ENCODE peak calls at places on chromosomes 12 and 14, in eight cellular contexts. One of them, this sample, is unnamed.

GRCh38 chr14:101506211-101506920 is 54.9 kb upstream of the DIO3 start:
- DNase-seq in activated naive CD4-positive, alpha-beta T cell: no peak
- DNase-seq in stimulated activated CD8-positive, alpha-beta memory T cell treated with anti-CD3 and anti-CD28 coated beads, Interleukin-4, amount 100 ng/mL, for 24 hours: no peak
- DNase-seq in SK-MEL-5: no peak
- DNase-seq in stimulated activated CD4-positive, alpha-beta T cell treated with anti-CD3 and anti-CD28 coated beads, Interleukin-1b, Interleukin-23, amount 100 ng/mL, for 4 hours: no peak
- DNase-seq in EL: no peak
- DNase-seq in neural crest cell: no peak
- DNase-seq in iPS-NIHi11: no peak
- DNase-seq in this sample: no peak

GRCh38 chr14:20413785-20414117 is 450 bp upstream of the TEP1 start:
- DNase-seq in activated naive CD4-positive, alpha-beta T cell: no peak
- DNase-seq in stimulated activated CD8-positive, alpha-beta memory T cell treated with anti-CD3 and anti-CD28 coated beads, Interleukin-4, amount 100 ng/mL, for 24 hours: no peak
- DNase-seq in SK-MEL-5: peak; percentile 12
- DNase-seq in stimulated activated CD4-positive, alpha-beta T cell treated with anti-CD3 and anti-CD28 coated beads, Interleukin-1b, Interleukin-23, amount 100 ng/mL, for 4 hours: no peak
- DNase-seq in EL: no peak
- DNase-seq in neural crest cell: no peak
- DNase-seq in iPS-NIHi11: no peak
- DNase-seq in this sample: no peak

GRCh38 chr14:58977366-58977765 is 211.1 kb upstream of the DAAM1 start:
- DNase-seq in activated naive CD4-positive, alpha-beta T cell: no peak
- DNase-seq in stimulated activated CD8-positive, alpha-beta memory T cell treated with anti-CD3 and anti-CD28 coated beads, Interleukin-4, amount 100 ng/mL, for 24 hours: no peak
- DNase-seq in SK-MEL-5: no peak
- DNase-seq in stimulated activated CD4-positive, alpha-beta T cell treated with anti-CD3 and anti-CD28 coated beads, Interleukin-1b, Interleukin-23, amount 100 ng/mL, for 4 hours: no peak
- DNase-seq in EL: peak; percentile 38
- DNase-seq in neural crest cell: no peak
- DNase-seq in iPS-NIHi11: no peak
- DNase-seq in this sample: no peak

GRCh38 chr12:128685903-128686475 is 137.8 kb downstream of the SLC15A4 start:
- DNase-seq in activated naive CD4-positive, alpha-beta T cell: no peak
- DNase-seq in stimulated activated CD8-positive, alpha-beta memory T cell treated with anti-CD3 and anti-CD28 coated beads, Interleukin-4, amount 100 ng/mL, for 24 hours: no peak
- DNase-seq in SK-MEL-5: no peak
- DNase-seq in stimulated activated CD4-positive, alpha-beta T cell treated with anti-CD3 and anti-CD28 coated beads, Interleukin-1b, Interleukin-23, amount 100 ng/mL, for 4 hours: no peak
- DNase-seq in EL: no peak
- DNase-seq in neural crest cell: no peak
- DNase-seq in iPS-NIHi11: no peak
- DNase-seq in this sample: no peak

GRCh38 chr12:111451649-111452129 is 46.0 kb downstream of the SH2B3 start:
- DNase-seq in activated naive CD4-positive, alpha-beta T cell: no peak
- DNase-seq in stimulated activated CD8-positive, alpha-beta memory T cell treated with anti-CD3 and anti-CD28 coated beads, Interleukin-4, amount 100 ng/mL, for 24 hours: no peak
- DNase-seq in SK-MEL-5: peak; percentile 86
- DNase-seq in stimulated activated CD4-positive, alpha-beta T cell treated with anti-CD3 and anti-CD28 coated beads, Interleukin-1b, Interleukin-23, amount 100 ng/mL, for 4 hours: no peak
- DNase-seq in EL: peak; percentile 61
- DNase-seq in neural crest cell: no peak
- DNase-seq in iPS-NIHi11: peak; percentile 66
- DNase-seq in this sample: no peak

GRCh38 chr14:98607341-98607910 is 664.6 kb downstream of the BCL11B start:
- DNase-seq in activated naive CD4-positive, alpha-beta T cell: no peak
- DNase-seq in stimulated activated CD8-positive, alpha-beta memory T cell treated with anti-CD3 and anti-CD28 coated beads, Interleukin-4, amount 100 ng/mL, for 24 hours: no peak
- DNase-seq in SK-MEL-5: no peak
- DNase-seq in stimulated activated CD4-positive, alpha-beta T cell treated with anti-CD3 and anti-CD28 coated beads, Interleukin-1b, Interleukin-23, amount 100 ng/mL, for 4 hours: no peak
- DNase-seq in EL: no peak
- DNase-seq in neural crest cell: no peak
- DNase-seq in iPS-NIHi11: no peak
- DNase-seq in this sample: no peak

GRCh38 chr12:55973598-55974307 is at the start of gene RAB5B:
- DNase-seq in activated naive CD4-positive, alpha-beta T cell: peak; percentile 92
- DNase-seq in stimulated activated CD8-positive, alpha-beta memory T cell treated with anti-CD3 and anti-CD28 coated beads, Interleukin-4, amount 100 ng/mL, for 24 hours: peak; percentile 97
- DNase-seq in SK-MEL-5: peak; percentile 100
- DNase-seq in stimulated activated CD4-positive, alpha-beta T cell treated with anti-CD3 and anti-CD28 coated beads, Interleukin-1b, Interleukin-23, amount 100 ng/mL, for 4 hours: peak; percentile 93
- DNase-seq in EL: peak; percentile 100
- DNase-seq in neural crest cell: peak; percentile 87
- DNase-seq in iPS-NIHi11: peak; percentile 95
- DNase-seq in this sample: peak; percentile 100

GRCh38 chr12:76764856-76765255 is 941 bp downstream of the ZDHHC17 start:
- DNase-seq in activated naive CD4-positive, alpha-beta T cell: no peak
- DNase-seq in stimulated activated CD8-positive, alpha-beta memory T cell treated with anti-CD3 and anti-CD28 coated beads, Interleukin-4, amount 100 ng/mL, for 24 hours: no peak
- DNase-seq in SK-MEL-5: peak; percentile 4
- DNase-seq in stimulated activated CD4-positive, alpha-beta T cell treated with anti-CD3 and anti-CD28 coated beads, Interleukin-1b, Interleukin-23, amount 100 ng/mL, for 4 hours: no peak
- DNase-seq in EL: peak; percentile 17
- DNase-seq in neural crest cell: peak; percentile 3
- DNase-seq in iPS-NIHi11: no peak
- DNase-seq in this sample: peak; percentile 32

GRCh38 chr12:54304187-54304810 is 3.5 kb upstream of the NFE2 start:
- DNase-seq in activated naive CD4-positive, alpha-beta T cell: no peak
- DNase-seq in stimulated activated CD8-positive, alpha-beta memory T cell treated with anti-CD3 and anti-CD28 coated beads, Interleukin-4, amount 100 ng/mL, for 24 hours: no peak
- DNase-seq in SK-MEL-5: no peak
- DNase-seq in stimulated activated CD4-positive, alpha-beta T cell treated with anti-CD3 and anti-CD28 coated beads, Interleukin-1b, Interleukin-23, amount 100 ng/mL, for 4 hours: no peak
- DNase-seq in EL: peak; percentile 41
- DNase-seq in neural crest cell: no peak
- DNase-seq in iPS-NIHi11: peak; percentile 76
- DNase-seq in this sample: no peak

GRCh38 chr12:108367436-108367835 is 28.3 kb upstream of the CMKLR1 start:
- DNase-seq in activated naive CD4-positive, alpha-beta T cell: no peak
- DNase-seq in stimulated activated CD8-positive, alpha-beta memory T cell treated with anti-CD3 and anti-CD28 coated beads, Interleukin-4, amount 100 ng/mL, for 24 hours: no peak
- DNase-seq in SK-MEL-5: no peak
- DNase-seq in stimulated activated CD4-positive, alpha-beta T cell treated with anti-CD3 and anti-CD28 coated beads, Interleukin-1b, Interleukin-23, amount 100 ng/mL, for 4 hours: no peak
- DNase-seq in EL: peak; percentile 31
- DNase-seq in neural crest cell: no peak
- DNase-seq in iPS-NIHi11: no peak
- DNase-seq in this sample: no peak

GRCh38 chr12:74129702-74130101 is 407.9 kb upstream of the ATXN7L3B start:
- DNase-seq in activated naive CD4-positive, alpha-beta T cell: no peak
- DNase-seq in stimulated activated CD8-positive, alpha-beta memory T cell treated with anti-CD3 and anti-CD28 coated beads, Interleukin-4, amount 100 ng/mL, for 24 hours: no peak
- DNase-seq in SK-MEL-5: no peak
- DNase-seq in stimulated activated CD4-positive, alpha-beta T cell treated with anti-CD3 and anti-CD28 coated beads, Interleukin-1b, Interleukin-23, amount 100 ng/mL, for 4 hours: no peak
- DNase-seq in EL: no peak
- DNase-seq in neural crest cell: no peak
- DNase-seq in iPS-NIHi11: no peak
- DNase-seq in this sample: no peak

This sample was measured in caudate nucleus.